ENCODE peak calls at places on chromosomes 16 and 17, in six cellular contexts. L is A549, S is osteocyte, I is fibroblast of mammary gland, Q is stomach, O is cardiac muscle cell. D is an unnamed sample.

GRCh38 chr16:21703589-21704174 is 39.9 kb downstream of the OTOA start:
- DNase-seq in L (no peak), O (no peak), S (no peak), I (no peak), Q (no peak), D (no peak)

GRCh38 chr16:58366247-58367031 is 25.8 kb upstream of the GINS3 start:
- DNase-seq in S (no peak), I (peak), L (peak), O (peak), Q (no peak), D (no peak)

GRCh38 chr17:56598471-56598870 is 5.0 kb downstream of the NOG start:
- DNase-seq in Q (no peak), L (no peak), S (no peak), O (no peak), I (peak), D (no peak)

GRCh38 chr16:787978-788398 is at the start of gene RPUSD1:
- DNase-seq in L (no peak), Q (no peak), O (no peak), S (no peak), I (no peak), D (peak)

GRCh38 chr16:48365601-48366164 is 19.5 kb downstream of the SIAH1 start:
- DNase-seq in Q (peak), L (peak), S (peak), O (peak), I (peak), D (peak)

GRCh38 chr16:1677942-1678499 is at the start of gene JPT2:
- DNase-seq in Q (peak), S (peak), O (peak), I (peak), L (peak), D (peak)

GRCh38 chr17:59845595-59846390 is 47.0 kb downstream of the TUBD1 start:
- DNase-seq in Q (peak), L (peak), O (peak), I (peak), S (no peak), D (no peak)

GRCh38 chr16:27639588-27640276 is 89.8 kb downstream of the KATNIP start:
- DNase-seq in S (no peak), L (peak), Q (no peak), O (peak), I (peak), D (no peak)

GRCh38 chr17:70366421-70366820 is 197.1 kb downstream of the KCNJ2 start:
- DNase-seq in Q (no peak), L (no peak), O (no peak), I (no peak), S (no peak), D (no peak)

GRCh38 chr16:73171901-73172619 is 124.1 kb upstream of the ZFHX3 start:
- DNase-seq in Q (no peak), L (no peak), O (no peak), S (no peak), I (no peak), D (no peak)

GRCh38 chr16:27472091-27473020 is 70.4 kb downstream of the IL21R start:
- DNase-seq in Q (no peak), O (no peak), I (peak), S (no peak), L (no peak), D (no peak)

GRCh38 chr17:8857919-8858318 is 9.6 kb downstream of the PIK3R6 start:
- DNase-seq in S (peak), I (peak), O (peak), L (no peak), Q (no peak), D (no peak)

GRCh38 chr16:65745-66144 is 6.7 kb downstream of the RHBDF1 start:
- DNase-seq in Q (peak), L (peak), O (peak), S (peak), I (peak), D (peak)

GRCh38 chr17:56810286-56810781 is 23.4 kb downstream of the C17orf67 start:
- DNase-seq in I (no peak), L (no peak), S (no peak), Q (no peak), O (no peak), D (no peak)

GRCh38 chr17:73569758-73570319 is 74.4 kb downstream of the SDK2 start:
- DNase-seq in O (no peak), L (no peak), S (no peak), I (no peak), Q (no peak), D (no peak)

GRCh38 chr17:33366998-33367397 is 73.9 kb upstream of the ASIC2 start:
- DNase-seq in O (no peak), Q (no peak), I (no peak), S (no peak), L (no peak), D (no peak)

GRCh38 chr17:74502866-74503265 is 28.4 kb downstream of the CD300LB start:
- DNase-seq in S (peak), O (no peak), I (peak), L (no peak), Q (peak), D (no peak)

GRCh38 chr17:37610971-37611370 is 1.8 kb upstream of the SYNRG start:
- DNase-seq in S (no peak), I (peak), Q (no peak), L (no peak), O (no peak), D (no peak)

GRCh38 chr17:8470447-8471047 is 34.9 kb downstream of the NDEL1 start:
- DNase-seq in Q (no peak), I (peak), O (peak), L (no peak), S (peak), D (no peak)

GRCh38 chr17:58328195-58329034 is at the start of gene TSPOAP1:
- DNase-seq in Q (no peak), S (no peak), I (no peak), L (no peak), O (no peak), D (no peak)

GRCh38 chr16:86515780-86516617 is 5.7 kb downstream of the FOXF1 start:
- DNase-seq in Q (no peak), S (no peak), L (no peak), I (peak), O (peak), D (no peak)

GRCh38 chr17:9140550-9141422 is 119.5 kb downstream of the NTN1 start:
- DNase-seq in I (peak), S (no peak), Q (no peak), O (no peak), L (no peak), D (no peak)

GRCh38 chr17:64622931-64623654 is 39.0 kb downstream of the SMURF2 start:
- DNase-seq in Q (no peak), S (no peak), L (peak), O (peak), I (peak), D (no peak)

GRCh38 chr17:57487552-57487951 is 231.2 kb downstream of the MSI2 start:
- DNase-seq in S (no peak), O (no peak), L (no peak), Q (no peak), I (no peak), D (no peak)

GRCh38 chr16:84643180-84643583 is 5.1 kb upstream of the KLHL36 start:
- DNase-seq in I (peak), O (peak), Q (peak), S (no peak), L (no peak), D (no peak)

GRCh38 chr17:71432378-71433315 is 688.2 kb upstream of the SOX9 start:
- DNase-seq in Q (no peak), I (no peak), S (no peak), L (no peak), O (no peak), D (no peak)

GRCh38 chr17:80259642-80260535 is 763 bp upstream of the RNF213 start:
- DNase-seq in O (peak), S (peak), I (peak), Q (peak), L (peak), D (peak)

GRCh38 chr17:32869345-32870026 is 7.4 kb downstream of the MYO1D start:
- DNase-seq in O (no peak), I (no peak), Q (no peak), S (no peak), L (no peak), D (no peak)

GRCh38 chr17:16924701-16925440 is 47.0 kb downstream of the TNFRSF13B start:
- DNase-seq in O (no peak), Q (no peak), S (no peak), L (no peak), I (no peak), D (no peak)

GRCh38 chr17:48546924-48547838 is 2.3 kb upstream of the HOXB2 start:
- DNase-seq in Q (no peak), L (no peak), S (no peak), I (no peak), O (peak), D (no peak)

GRCh38 chr17:16255481-16255901 is 38.5 kb downstream of the PIGL start:
- DNase-seq in L (no peak), S (no peak), Q (peak), I (peak), O (peak), D (no peak)

GRCh38 chr17:6420173-6420641 is 14.7 kb downstream of the AIPL1 start:
- DNase-seq in Q (no peak), O (peak), I (peak), L (peak), S (no peak), D (no peak)

GRCh38 chr17:72850410-72850809 is 242.1 kb downstream of the SLC39A11 start:
- DNase-seq in S (no peak), I (peak), Q (no peak), O (peak), L (no peak), D (no peak)

DNA sequence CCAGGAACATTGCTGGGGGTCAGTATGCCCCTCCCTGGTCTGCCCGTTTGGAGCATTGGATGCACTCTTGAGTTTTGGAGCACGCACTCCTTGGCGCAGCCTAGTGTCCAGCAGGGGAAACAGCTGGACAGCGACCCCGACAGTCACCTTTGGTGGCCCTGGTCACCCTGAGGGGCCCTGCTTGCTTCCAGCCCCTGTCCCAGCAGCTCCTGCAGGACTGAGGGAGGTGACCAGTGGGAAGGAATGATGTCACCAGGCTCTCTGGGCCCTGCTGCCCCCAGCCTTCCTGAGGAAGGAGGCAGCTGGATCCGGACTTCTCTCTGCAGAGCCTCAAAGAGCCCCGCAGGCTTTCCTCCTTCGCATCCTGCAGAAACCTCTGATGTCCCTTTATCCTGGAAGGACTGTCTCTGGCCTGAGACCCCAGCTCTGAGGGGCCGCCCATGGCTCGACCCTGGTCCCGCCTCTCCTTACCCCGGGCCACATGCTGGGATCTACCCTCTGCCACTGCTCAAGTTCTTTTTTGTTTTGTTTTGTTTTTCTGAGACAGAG is 11.8 kb downstream of the ZSCAN10 start:
- DNase-seq in I (no peak), L (no peak), Q (no peak), S (no peak), O (peak), D (no peak)
- TF ChIP-seq CTCF in I (peak), L (peak), Q (no peak), S (peak), O (peak), D (no peak)

GRCh38 chr16:88415381-88416323 is 32.9 kb downstream of the ZNF469 start:
- DNase-seq in O (no peak), I (no peak), L (no peak), Q (no peak), S (no peak), D (no peak)
- TF ChIP-seq CTCF in O (no peak), I (no peak), L (no peak), Q (no peak), S (no peak), D (no peak)

DNA sequence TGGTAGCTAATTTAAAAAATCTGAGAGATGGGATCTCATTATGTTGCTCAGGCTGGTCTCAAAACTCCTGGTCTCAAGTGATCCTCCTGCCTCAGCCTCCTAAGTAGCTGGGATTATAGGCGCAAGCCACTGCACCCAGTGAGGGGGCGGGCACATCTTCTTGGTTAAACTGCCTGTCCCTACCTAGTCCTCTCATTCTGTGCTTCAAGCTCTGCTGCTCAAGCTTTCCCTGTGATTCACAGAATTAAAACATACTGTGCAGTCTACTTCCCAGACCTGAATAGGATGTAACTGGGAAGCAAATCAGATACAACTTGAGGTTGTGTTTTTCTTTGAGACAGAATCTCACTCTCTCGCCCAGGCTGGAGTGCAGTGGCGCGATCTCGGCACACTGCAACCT is 2.3 kb downstream of the MRPL38 start:
- DNase-seq in O (no peak), L (no peak), S (no peak), I (no peak), Q (no peak), D (no peak)
- TF ChIP-seq CTCF in O (no peak), L (no peak), S (no peak), I (no peak), Q (no peak), D (no peak)

GRCh38 chr16:7021653-7022275 is 310.9 kb upstream of the RBFOX1 start:
- DNase-seq in S (no peak), O (no peak), Q (no peak), I (no peak), L (no peak), D (no peak)

GRCh38 chr16:7026639-7027038 is 306.0 kb upstream of the RBFOX1 start:
- DNase-seq in O (no peak), S (no peak), I (no peak), L (no peak), Q (no peak), D (no peak)

DNA sequence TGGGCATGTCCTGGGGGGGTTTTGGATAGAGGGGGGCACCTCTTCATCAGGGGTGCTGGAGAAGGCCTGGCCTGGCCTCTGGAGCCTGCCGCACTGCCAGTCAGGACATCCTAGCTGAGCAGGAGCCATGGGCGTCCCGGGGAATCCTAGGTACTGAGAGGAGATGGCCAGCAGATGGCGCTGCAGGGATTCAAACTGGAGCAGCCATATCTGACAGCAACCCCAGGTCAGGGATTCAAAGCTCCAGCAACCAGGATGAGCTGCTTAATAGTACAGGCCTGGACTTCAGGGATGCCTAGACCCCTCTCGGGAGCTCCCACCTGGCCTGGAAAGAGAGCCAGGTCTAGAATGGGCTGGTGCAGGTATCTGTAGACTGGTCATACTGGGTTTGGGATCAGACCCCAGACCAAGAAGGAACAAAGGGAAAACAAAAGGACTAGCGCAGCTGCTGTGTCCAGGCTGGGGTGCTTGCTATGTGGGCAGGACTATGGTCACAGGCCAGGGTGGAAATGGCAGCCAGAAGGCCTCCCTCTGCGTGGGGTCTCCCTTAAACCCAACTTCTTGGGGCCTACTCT is 306.9 kb upstream of the RBFOX1 start:
- DNase-seq in O (no peak), L (peak), S (no peak), I (no peak), Q (peak), D (peak)
- TF ChIP-seq CTCF in O (no peak), L (peak), S (peak), I (no peak), Q (peak), D (peak)

DNA sequence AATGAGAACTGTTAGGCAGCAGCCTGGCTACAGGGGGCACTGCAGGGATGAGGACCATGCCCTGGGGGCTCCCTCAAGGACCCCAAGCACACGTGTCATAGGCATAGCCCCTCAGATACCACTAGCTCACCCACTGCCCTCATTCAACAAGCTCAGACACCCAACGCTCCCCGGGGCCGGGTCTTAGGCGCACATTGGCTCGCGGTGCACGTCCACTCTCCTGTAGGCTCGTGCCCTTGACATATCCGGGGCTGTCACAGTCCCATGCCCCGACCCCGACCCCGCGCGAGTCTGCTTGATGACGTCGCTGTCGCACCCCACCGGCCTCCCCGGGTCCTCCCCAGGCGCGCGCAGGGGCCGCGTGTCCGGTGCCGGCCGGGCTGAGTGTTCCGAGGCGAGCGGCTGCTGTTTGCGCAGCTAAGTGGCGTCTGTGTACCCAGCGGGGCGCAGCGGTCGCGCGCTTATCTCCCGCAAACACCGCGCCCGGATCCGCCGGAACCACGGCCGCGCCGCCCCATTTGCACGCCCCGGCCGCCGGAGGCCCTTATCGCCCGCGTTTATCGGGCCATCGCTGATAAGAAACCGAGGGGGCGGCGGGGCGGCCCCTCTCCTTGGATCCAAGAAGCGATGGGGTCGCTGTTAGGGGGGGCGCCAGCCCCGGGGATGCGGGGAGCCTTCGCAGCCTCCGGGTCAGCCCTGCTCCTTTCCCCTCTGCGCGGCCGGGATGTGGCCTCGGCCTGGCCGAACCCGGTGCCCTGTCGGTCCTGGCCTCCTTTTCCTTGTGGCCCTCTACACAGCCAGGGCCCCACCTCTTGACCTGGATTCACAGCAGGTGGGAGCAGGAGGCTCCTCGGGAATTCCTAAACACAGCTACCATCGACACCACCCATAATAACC is 20.7 kb upstream of the NAGS start:
- DNase-seq in O (no peak), L (no peak), Q (peak), S (no peak), I (no peak), D (no peak)
- TF ChIP-seq CTCF in O (peak), L (peak), Q (no peak), S (peak), I (peak), D (no peak)

DNA sequence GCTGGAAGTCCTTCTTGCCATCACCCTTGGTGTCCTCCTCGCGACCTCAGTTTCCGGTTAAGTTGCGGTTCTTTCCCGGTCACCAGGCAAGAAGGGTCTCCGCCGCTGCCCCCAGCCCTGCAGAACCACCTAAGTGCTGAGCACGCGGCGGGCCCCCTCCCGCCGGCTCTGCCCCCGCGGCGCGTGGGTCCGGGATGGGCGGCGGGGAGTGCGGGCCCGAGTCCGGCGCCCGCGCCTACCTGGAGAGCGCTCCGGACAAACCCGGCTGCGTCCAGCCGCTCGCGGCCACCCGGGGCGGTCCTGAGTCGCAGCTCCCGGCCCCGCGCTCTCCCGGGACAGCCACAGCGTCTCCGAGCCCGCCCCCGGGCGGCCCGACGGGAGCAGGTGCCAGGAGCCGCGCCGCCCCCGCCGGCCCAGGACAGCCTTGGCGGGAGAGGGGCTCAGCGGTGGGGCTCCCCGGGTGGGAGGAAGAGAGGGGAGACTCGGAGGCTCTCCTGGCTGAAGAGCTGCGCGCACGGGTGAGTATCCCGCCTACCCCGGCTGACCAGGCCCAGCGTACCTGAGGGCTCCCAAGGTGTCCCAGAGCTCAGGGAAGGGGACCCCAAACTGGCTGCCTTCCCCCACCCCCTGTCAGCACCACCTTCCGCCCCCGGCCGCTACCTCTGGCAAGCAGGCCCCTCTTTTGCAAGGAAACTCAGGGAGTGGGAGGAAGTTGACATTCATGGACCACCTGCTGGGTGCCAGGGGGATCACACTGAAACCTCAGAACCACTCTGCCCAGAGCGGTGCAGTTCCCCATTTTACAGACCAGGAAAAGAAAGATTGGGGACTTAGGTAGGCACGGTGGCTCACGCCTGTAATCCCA is 22.2 kb upstream of the C17orf113 start:
- DNase-seq in S (no peak), O (no peak), Q (peak), I (no peak), L (peak), D (peak)
- TF ChIP-seq CTCF in S (no peak), O (no peak), Q (no peak), I (no peak), L (no peak), D (peak)

D was measured in mesothelial cell of epicardium.